ENCODE peak calls at places on chromosome 6, in ten cellular contexts. V is GM06990; Q is pons; I is GM20000; G is non-pigmented ciliary epithelial cell; C is RWPE1; F is activated CD4-positive, alpha-beta memory T cell treated with anti-CD3 and anti-CD28 coated beads, Interleukin-2, amount 10 ng/mL, durations not matched to agents 7 days and 5 days; E is left ventricle myocardium inferior; R is skeletal muscle cell; N is ACHN. S is an unnamed sample.

GRCh38 chr6:40390144-40390800 is 196.9 kb downstream of the LRFN2 start:
- DNase-seq in V (no peak), Q (no peak), I (no peak), G (no peak), C (no peak), F (peak), E (no peak), R (no peak), N (no peak), S (peak)

GRCh38 chr6:91412532-91412931 is 825.7 kb upstream of the MAP3K7 start:
- DNase-seq in V (no peak), Q (no peak), I (no peak), G (no peak), C (no peak), F (no peak), E (no peak), R (no peak), N (no peak), S (no peak)

GRCh38 chr6:36852481-36853147 is 13.4 kb upstream of the CPNE5 start:
- DNase-seq in V (no peak), Q (no peak), I (no peak), G (peak), C (no peak), F (no peak), E (no peak), R (no peak), N (peak), S (no peak)

GRCh38 chr6:170452767-170453545 is 100.2 kb downstream of the PSMB1 start:
- DNase-seq in V (no peak), Q (no peak), I (no peak), G (no peak), C (no peak), F (no peak), E (no peak), R (no peak), N (no peak), S (no peak)

GRCh38 chr6:35602133-35602946 is 86.4 kb downstream of the FKBP5 start:
- DNase-seq in V (peak), Q (peak), I (no peak), G (no peak), C (peak), F (no peak), E (no peak), R (peak), N (no peak), S (no peak)

GRCh38 chr6:136351518-136352106 is 62.0 kb upstream of the BCLAF1 start:
- DNase-seq in V (no peak), Q (no peak), I (no peak), G (no peak), C (no peak), F (no peak), E (no peak), R (no peak), N (no peak), S (no peak)

GRCh38 chr6:88166901-88167624 is 916 bp upstream of the CNR1 start:
- DNase-seq in V (peak), Q (no peak), I (peak), G (no peak), C (no peak), F (no peak), E (no peak), R (no peak), N (no peak), S (no peak)

GRCh38 chr6:90811596-90812226 is 224.8 kb upstream of the MAP3K7 start:
- DNase-seq in V (no peak), Q (no peak), I (no peak), G (no peak), C (no peak), F (no peak), E (no peak), R (no peak), N (no peak), S (no peak)

GRCh38 chr6:113907107-113907506 is 50.0 kb downstream of the MARCKS start:
- DNase-seq in V (no peak), Q (no peak), I (no peak), G (no peak), C (no peak), F (no peak), E (no peak), R (no peak), N (no peak), S (no peak)

GRCh38 chr6:108596947-108597346 is 36.2 kb downstream of the FOXO3 start:
- DNase-seq in V (no peak), Q (no peak), I (no peak), G (no peak), C (no peak), F (no peak), E (no peak), R (no peak), N (no peak), S (no peak)

GRCh38 chr6:93057584-93057983 is 361.8 kb downstream of the EPHA7 start:
- DNase-seq in V (no peak), Q (no peak), I (no peak), G (no peak), C (no peak), F (no peak), E (no peak), R (no peak), N (no peak), S (no peak)

GRCh38 chr6:74715362-74716068 is 490.3 kb downstream of the COL12A1 start:
- DNase-seq in V (no peak), Q (no peak), I (no peak), G (no peak), C (peak), F (no peak), E (no peak), R (peak), N (no peak), S (no peak)

GRCh38 chr6:170295519-170296422 is 4.9 kb upstream of the DLL1 start:
- DNase-seq in V (peak), Q (no peak), I (peak), G (no peak), C (no peak), F (no peak), E (no peak), R (no peak), N (no peak), S (peak)

GRCh38 chr6:46201701-46202100 is 30.9 kb upstream of the ENPP5 start:
- DNase-seq in V (no peak), Q (no peak), I (no peak), G (no peak), C (no peak), F (no peak), E (no peak), R (no peak), N (no peak), S (no peak)

GRCh38 chr6:31794294-31794865 is 1.2 kb downstream of the VARS1 start:
- DNase-seq in V (no peak), Q (no peak), I (peak), G (no peak), C (no peak), F (no peak), E (no peak), R (no peak), N (peak), S (no peak)

GRCh38 chr6:118632359-118632758 is 19.0 kb downstream of the CEP85L start:
- DNase-seq in V (no peak), Q (no peak), I (no peak), G (no peak), C (no peak), F (no peak), E (no peak), R (no peak), N (no peak), S (no peak)

GRCh38 chr6:40695750-40696415 is 108.7 kb upstream of the LRFN2 start:
- DNase-seq in V (no peak), Q (peak), I (no peak), G (no peak), C (no peak), F (no peak), E (no peak), R (no peak), N (no peak), S (no peak)

GRCh38 chr6:42754759-42755158 is 8.9 kb upstream of the TBCC start:
- DNase-seq in V (no peak), Q (no peak), I (no peak), G (no peak), C (no peak), F (no peak), E (no peak), R (no peak), N (no peak), S (no peak)

GRCh38 chr6:70404658-70405057 is 8.7 kb upstream of the FAM135A start:
- DNase-seq in V (no peak), Q (no peak), I (no peak), G (no peak), C (no peak), F (no peak), E (no peak), R (no peak), N (no peak), S (no peak)

GRCh38 chr6:14857501-14857900 is 388.4 kb upstream of the JARID2 start:
- DNase-seq in V (no peak), Q (no peak), I (peak), G (no peak), C (no peak), F (peak), E (no peak), R (no peak), N (no peak), S (peak)

GRCh38 chr6:163446529-163446928 is 32.0 kb downstream of the QKI start:
- DNase-seq in V (no peak), Q (no peak), I (no peak), G (no peak), C (no peak), F (no peak), E (no peak), R (no peak), N (no peak), S (no peak)

GRCh38 chr6:27901801-27902200 is 10.4 kb downstream of the OR2B2 start:
- DNase-seq in V (no peak), Q (no peak), I (no peak), G (no peak), C (no peak), F (no peak), E (no peak), R (no peak), N (no peak), S (no peak)

GRCh38 chr6:41824571-41825569 is 37.4 kb downstream of the TOMM6 start:
- DNase-seq in V (no peak), Q (no peak), I (no peak), G (peak), C (no peak), F (no peak), E (no peak), R (no peak), N (no peak), S (no peak)

GRCh38 chr6:166301611-166302529 is 6.3 kb downstream of the PRR18 start:
- DNase-seq in V (no peak), Q (no peak), I (no peak), G (no peak), C (peak), F (no peak), E (no peak), R (no peak), N (no peak), S (no peak)

GRCh38 chr6:4964675-4965336 is 39.0 kb downstream of the RPP40 start:
- DNase-seq in V (no peak), Q (no peak), I (no peak), G (no peak), C (no peak), F (no peak), E (no peak), R (no peak), N (no peak), S (no peak)

GRCh38 chr6:35728663-35729348 is 8.0 kb upstream of the ARMC12 start:
- DNase-seq in V (peak), Q (no peak), I (no peak), G (no peak), C (no peak), F (peak), E (peak), R (no peak), N (no peak), S (peak)

GRCh38 chr6:107716688-107717089 is 107.4 kb downstream of the SCML4 start:
- DNase-seq in V (peak), Q (no peak), I (peak), G (no peak), C (no peak), F (peak), E (no peak), R (no peak), N (no peak), S (peak)

GRCh38 chr6:101595276-101595675 is 201.8 kb downstream of the GRIK2 start:
- DNase-seq in V (no peak), Q (no peak), I (no peak), G (no peak), C (no peak), F (no peak), E (no peak), R (no peak), N (no peak), S (no peak)

GRCh38 chr6:7260291-7261029 is 52.5 kb downstream of the SSR1 start:
- DNase-seq in V (no peak), Q (no peak), I (no peak), G (no peak), C (no peak), F (no peak), E (no peak), R (no peak), N (no peak), S (no peak)

GRCh38 chr6:138596126-138596525 is 96.8 kb upstream of the NHSL1 start:
- DNase-seq in V (no peak), Q (no peak), I (no peak), G (no peak), C (no peak), F (no peak), E (no peak), R (no peak), N (no peak), S (no peak)

GRCh38 chr6:113654396-113654795 is 202.7 kb upstream of the MARCKS start:
- DNase-seq in V (no peak), Q (peak), I (no peak), G (no peak), C (peak), F (no peak), E (peak), R (peak), N (peak), S (no peak)

GRCh38 chr6:13184089-13184468 is 144.3 kb downstream of the TBC1D7 start:
- DNase-seq in V (no peak), Q (no peak), I (no peak), G (no peak), C (no peak), F (no peak), E (no peak), R (no peak), N (no peak), S (no peak)

GRCh38 chr6:26607434-26608230 is 10.9 kb downstream of the ABT1 start:
- DNase-seq in V (peak), Q (peak), I (peak), G (no peak), C (peak), F (peak), E (no peak), R (no peak), N (peak), S (peak)

GRCh38 chr6:110366241-110366640 is 8.1 kb upstream of the METTL24 start:
- DNase-seq in V (no peak), Q (no peak), I (no peak), G (no peak), C (no peak), F (no peak), E (no peak), R (no peak), N (no peak), S (no peak)